ENCODE peak calls at places on chromosomes 5 and 9, in four cellular contexts. C, Z, H and Q are unnamed samples.

GRCh38 chr9:84744195-84744594 is 74.7 kb downstream of the NTRK2 start:
- DNase-seq in C (no peak), Z (no peak), H (no peak), Q (no peak)

GRCh38 chr9:35559792-35560530 is 45.1 kb upstream of the TESK1 start:
- DNase-seq in C (no peak), Z (no peak), H (no peak), Q (no peak)

GRCh38 chr9:33510264-33511183 is 13.5 kb upstream of the ANKRD18B start:
- DNase-seq in C (peak; percentile 10), Z (no peak), H (peak; percentile 85), Q (peak; percentile 52)

GRCh38 chr9:108052431-108053080 is 563.0 kb upstream of the KLF4 start:
- DNase-seq in C (no peak), Z (no peak), H (no peak), Q (no peak)

GRCh38 chr5:78661691-78662090 is 13.1 kb upstream of the LHFPL2 start:
- DNase-seq in C (no peak), Z (no peak), H (no peak), Q (no peak)

GRCh38 chr9:21730899-21731298 is 71.5 kb upstream of the MTAP start:
- DNase-seq in C (no peak), Z (no peak), H (no peak), Q (no peak)

GRCh38 chr5:62600560-62601252 is 22.1 kb downstream of the LRRC70 start:
- DNase-seq in C (no peak), Z (no peak), H (no peak), Q (no peak)

GRCh38 chr5:149615976-149616375 is 34.7 kb downstream of the ARHGEF37 start:
- DNase-seq in C (no peak), Z (no peak), H (no peak), Q (no peak)

GRCh38 chr9:101458955-101459631 is 23.5 kb upstream of the ALDOB start:
- DNase-seq in C (peak; percentile 56), Z (peak; percentile 79), H (no peak), Q (peak; percentile 63)

GRCh38 chr9:76717611-76718010 is 46.6 kb upstream of the PCA3 start:
- DNase-seq in C (no peak), Z (no peak), H (no peak), Q (no peak)

GRCh38 chr5:151093476-151093889 is 12.6 kb upstream of the TNIP1 start:
- DNase-seq in C (peak; percentile 68), Z (no peak), H (no peak), Q (no peak)

GRCh38 chr5:38420691-38421395 is 135.6 kb downstream of the LIFR start:
- DNase-seq in C (peak; percentile 96), Z (peak; percentile 60), H (no peak), Q (peak; percentile 57)

GRCh38 chr5:142360607-142361120 is 35.8 kb upstream of the SPRY4 start:
- DNase-seq in C (peak; percentile 43), Z (peak; percentile 84), H (no peak), Q (peak; percentile 62)

GRCh38 chr9:89116064-89116817 is 62.4 kb downstream of the SHC3 start:
- DNase-seq in C (no peak), Z (no peak), H (no peak), Q (no peak)

GRCh38 chr5:29077451-29077850 is 2039.1 kb upstream of the CDH9 start:
- DNase-seq in C (peak; percentile 22), Z (no peak), H (no peak), Q (peak; percentile 57)

GRCh38 chr9:72294952-72295351 is 70.1 kb downstream of the ZFAND5 start:
- DNase-seq in C (no peak), Z (no peak), H (no peak), Q (peak; percentile 72)

GRCh38 chr5:31407921-31408714 is 123.8 kb downstream of the DROSHA start:
- DNase-seq in C (no peak), Z (no peak), H (no peak), Q (no peak)

GRCh38 chr9:108282872-108283271 is 572.9 kb downstream of the ACTL7B start:
- DNase-seq in C (no peak), Z (no peak), H (no peak), Q (no peak)

GRCh38 chr9:104177003-104177611 is 83.0 kb downstream of the SMC2 start:
- DNase-seq in C (no peak), Z (peak; percentile 15), H (no peak), Q (peak; percentile 46)

GRCh38 chr5:148347706-148348105 is 12.3 kb downstream of the SPINK9 start:
- DNase-seq in C (no peak), Z (no peak), H (no peak), Q (no peak)

GRCh38 chr5:68315679-68316271 is 100.2 kb downstream of the PIK3R1 start:
- DNase-seq in C (no peak), Z (no peak), H (no peak), Q (no peak)

GRCh38 chr9:36292641-36293040 is 34.4 kb upstream of the GNE start:
- DNase-seq in C (no peak), Z (no peak), H (no peak), Q (no peak)

GRCh38 chr5:38994329-38994927 is 79.8 kb downstream of the RICTOR start:
- DNase-seq in C (peak; percentile 78), Z (peak; percentile 4), H (no peak), Q (peak; percentile 56)

GRCh38 chr5:40453689-40454088 is 226.0 kb upstream of the PTGER4 start:
- DNase-seq in C (no peak), Z (no peak), H (no peak), Q (no peak)

GRCh38 chr5:6359941-6360683 is 18.2 kb downstream of the MED10 start:
- DNase-seq in C (no peak), Z (no peak), H (no peak), Q (no peak)

GRCh38 chr5:76351577-76351976 is 51.5 kb upstream of the IQGAP2 start:
- DNase-seq in C (no peak), Z (no peak), H (no peak), Q (no peak)

GRCh38 chr9:124259273-124260078 is 1.7 kb downstream of the NEK6 start:
- DNase-seq in C (peak; percentile 61), Z (peak; percentile 54), H (peak; percentile 95), Q (peak; percentile 81)

GRCh38 chr5:7210549-7210948 is 185.4 kb upstream of the ADCY2 start:
- DNase-seq in C (no peak), Z (no peak), H (no peak), Q (no peak)

GRCh38 chr5:142817031-142817430 is 46.9 kb downstream of the ARHGAP26 start:
- DNase-seq in C (no peak), Z (no peak), H (no peak), Q (no peak)

GRCh38 chr9:69168709-69169217 is 5.3 kb upstream of the TJP2 start:
- DNase-seq in C (no peak), Z (no peak), H (no peak), Q (no peak)

GRCh38 chr9:79977510-79978197 is 405.9 kb downstream of the TLE4 start:
- DNase-seq in C (no peak), Z (no peak), H (no peak), Q (no peak)